ENCODE peak calls at places on chromosomes 12 and 14, in six cellular contexts. Y, G, E, X, S and T are unnamed samples. For H3K9me3, the result is how much of the 10 kb centered on the place peaks cover.

GRCh38 chr12:90706036-90706435 is 248.9 kb downstream of the CCER1 start:
- DNase-seq in E (no peak), S (no peak), Y (no peak), G (no peak), X (no peak), T (no peak)

GRCh38 chr14:54451961-54452360 is 10.8 kb upstream of the CNIH1 start:
- DNase-seq in G (no peak), E (no peak), Y (no peak), S (no peak), X (no peak), T (no peak)

GRCh38 chr12:110641512-110641911 is 27.6 kb downstream of the TCTN1 start:
- DNase-seq in S (no peak), Y (peak), G (no peak), E (no peak), X (peak), T (no peak)

GRCh38 chr12:93526786-93527428 is 45.6 kb upstream of the SOCS2 start:
- DNase-seq in E (no peak), X (no peak), G (no peak), S (no peak), Y (peak), T (peak)

GRCh38 chr12:115636546-115636945 is 640.9 kb downstream of the MED13L start:
- DNase-seq in S (no peak), G (no peak), X (no peak), Y (no peak), E (no peak), T (no peak)

GRCh38 chr12:14260011-14260993 is 105.2 kb upstream of the ATF7IP start:
- DNase-seq in Y (peak), S (peak), E (peak), G (no peak), X (peak), T (peak)

GRCh38 chr14:103130965-103131364 is 7.7 kb downstream of the TNFAIP2 start:
- DNase-seq in G (no peak), Y (no peak), X (peak), S (no peak), E (no peak), T (no peak)

GRCh38 chr12:92034858-92035401 is 110.7 kb downstream of the BTG1 start:
- DNase-seq in G (peak), X (peak), E (no peak), S (no peak), Y (no peak), T (peak)

GRCh38 chr14:52349731-52350130 is 35.6 kb downstream of the PTGER2 start:
- DNase-seq in Y (no peak), S (no peak), X (no peak), G (no peak), E (no peak), T (no peak)

GRCh38 chr14:38404616-38405015 is 148.7 kb upstream of the CLEC14A start:
- DNase-seq in E (no peak), Y (no peak), S (no peak), G (no peak), X (no peak), T (no peak)

GRCh38 chr12:25839470-25839869 is 119.0 kb upstream of the RASSF8 start:
- DNase-seq in E (no peak), X (no peak), Y (no peak), G (no peak), S (no peak), T (no peak)

GRCh38 chr12:117412465-117413190 is 51.2 kb upstream of the NOS1 start:
- DNase-seq in X (no peak), Y (no peak), S (no peak), E (no peak), G (no peak), T (no peak)

GRCh38 chr12:62627181-62627580 is 160.6 kb downstream of the MON2 start:
- DNase-seq in X (no peak), E (no peak), Y (no peak), G (no peak), S (no peak), T (no peak)

GRCh38 chr12:79769189-79769859 is 78.6 kb upstream of the PAWR start:
- DNase-seq in X (no peak), E (no peak), S (no peak), Y (no peak), G (no peak), T (peak)

GRCh38 chr12:124837958-124838803 is 25.5 kb downstream of the SCARB1 start:
- DNase-seq in S (no peak), Y (no peak), X (peak), G (no peak), E (peak), T (no peak)

GRCh38 chr12:52903855-52904508 is 894 bp downstream of the KRT8 start:
- DNase-seq in E (no peak), X (peak), S (no peak), G (no peak), Y (peak), T (peak)

GRCh38 chr14:52154992-52155655 is 86.3 kb upstream of the NID2 start:
- DNase-seq in Y (no peak), X (no peak), S (no peak), E (no peak), G (no peak), T (no peak)

GRCh38 chr12:69837191-69838085 is 12.4 kb downstream of the MYRFL start:
- DNase-seq in E (no peak), S (no peak), G (no peak), X (no peak), Y (no peak), T (no peak)

GRCh38 chr12:124428136-124428791 is 133.4 kb downstream of the RFLNA start:
- DNase-seq in S (no peak), Y (no peak), X (no peak), E (no peak), G (no peak), T (no peak)

GRCh38 chr12:77152623-77153193 is 87.3 kb upstream of the E2F7 start:
- DNase-seq in X (no peak), Y (peak), S (no peak), G (no peak), E (no peak), T (peak)

GRCh38 chr12:102879144-102879763 is 37.8 kb downstream of the PAH start:
- DNase-seq in S (no peak), Y (peak), G (no peak), E (no peak), X (no peak), T (peak)

GRCh38 chr14:74257988-74258704 is 18.9 kb downstream of the VSX2 start:
- DNase-seq in S (no peak), G (no peak), X (no peak), Y (no peak), E (no peak), T (no peak)

DNA sequence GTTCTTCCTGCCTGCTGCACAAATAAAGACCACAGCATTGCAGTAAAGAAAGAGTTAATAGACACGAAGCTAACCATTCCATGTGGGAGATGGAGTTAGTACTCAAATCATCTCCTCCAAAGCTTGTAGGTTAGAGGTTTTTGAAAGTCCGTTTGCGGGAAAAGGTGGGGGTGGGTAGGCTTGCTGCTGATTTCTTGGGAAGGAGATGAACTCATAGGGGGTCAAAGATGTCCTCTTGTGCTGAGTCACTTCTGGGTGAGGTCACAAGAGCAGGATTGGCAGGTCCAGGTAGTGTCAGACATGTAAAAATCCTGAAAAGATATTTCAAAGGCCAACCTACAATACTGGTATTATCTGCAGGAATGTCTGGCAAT is 66.4 kb downstream of the PTHLH start:
- DNase-seq in E (no peak), S (no peak), Y (no peak), X (no peak), G (no peak), T (no peak)
- H3K9me3 ChIP-seq in E (under half), S (under half), Y (under half), X (under half), G (under half), T (under half)

GRCh38 chr12:17148706-17149105 is 542.7 kb upstream of the LMO3 start:
- DNase-seq in Y (no peak), X (no peak), G (no peak), S (no peak), E (no peak), T (no peak)
- H3K9me3 ChIP-seq in Y (under half), X (under half), G (under half), S (under half), E (under half), T (under half)

GRCh38 chr14:20164462-20164861 is 25.8 kb downstream of the OR4N5 start:
- DNase-seq in S (no peak), Y (no peak), X (no peak), G (no peak), E (no peak), T (no peak)
- H3K9me3 ChIP-seq in S (under half), Y (under half), X (under half), G (under half), E (under half), T (under half)

GRCh38 chr12:34210689-34211530 is 188.6 kb downstream of the ALG10 start:
- DNase-seq in E (no peak), S (no peak), G (no peak), Y (no peak), X (no peak), T (no peak)

GRCh38 chr12:34208331-34209258 is 186.3 kb downstream of the ALG10 start:
- DNase-seq in Y (no peak), S (no peak), G (no peak), E (no peak), X (no peak), T (no peak)

GRCh38 chr12:34207858-34208257 is 185.6 kb downstream of the ALG10 start:
- DNase-seq in S (no peak), X (no peak), G (no peak), Y (no peak), E (no peak), T (no peak)

GRCh38 chr12:34209259-34209835 is 187.1 kb downstream of the ALG10 start:
- DNase-seq in E (no peak), G (no peak), S (no peak), Y (no peak), X (no peak), T (no peak)

GRCh38 chr12:34210183-34210582 is 187.9 kb downstream of the ALG10 start:
- DNase-seq in X (no peak), S (no peak), Y (no peak), G (no peak), E (no peak), T (no peak)
- H3K9me3 ChIP-seq in X (under half), S (under half), Y (under half), G (under half), E (under half), T (under half)

GRCh38 chr12:71742998-71743397 is 11.7 kb upstream of the RAB21 start:
- DNase-seq in Y (no peak), E (no peak), S (no peak), G (no peak), X (no peak), T (no peak)
- H3K9me3 ChIP-seq in Y (under half), E (under half), S (under half), G (under half), X (under half), T (under half)

GRCh38 chr12:132986885-132987225 is 688 bp downstream of the ZNF26 start:
- DNase-seq in S (no peak), X (no peak), Y (no peak), G (no peak), E (no peak), T (no peak)

DNA sequence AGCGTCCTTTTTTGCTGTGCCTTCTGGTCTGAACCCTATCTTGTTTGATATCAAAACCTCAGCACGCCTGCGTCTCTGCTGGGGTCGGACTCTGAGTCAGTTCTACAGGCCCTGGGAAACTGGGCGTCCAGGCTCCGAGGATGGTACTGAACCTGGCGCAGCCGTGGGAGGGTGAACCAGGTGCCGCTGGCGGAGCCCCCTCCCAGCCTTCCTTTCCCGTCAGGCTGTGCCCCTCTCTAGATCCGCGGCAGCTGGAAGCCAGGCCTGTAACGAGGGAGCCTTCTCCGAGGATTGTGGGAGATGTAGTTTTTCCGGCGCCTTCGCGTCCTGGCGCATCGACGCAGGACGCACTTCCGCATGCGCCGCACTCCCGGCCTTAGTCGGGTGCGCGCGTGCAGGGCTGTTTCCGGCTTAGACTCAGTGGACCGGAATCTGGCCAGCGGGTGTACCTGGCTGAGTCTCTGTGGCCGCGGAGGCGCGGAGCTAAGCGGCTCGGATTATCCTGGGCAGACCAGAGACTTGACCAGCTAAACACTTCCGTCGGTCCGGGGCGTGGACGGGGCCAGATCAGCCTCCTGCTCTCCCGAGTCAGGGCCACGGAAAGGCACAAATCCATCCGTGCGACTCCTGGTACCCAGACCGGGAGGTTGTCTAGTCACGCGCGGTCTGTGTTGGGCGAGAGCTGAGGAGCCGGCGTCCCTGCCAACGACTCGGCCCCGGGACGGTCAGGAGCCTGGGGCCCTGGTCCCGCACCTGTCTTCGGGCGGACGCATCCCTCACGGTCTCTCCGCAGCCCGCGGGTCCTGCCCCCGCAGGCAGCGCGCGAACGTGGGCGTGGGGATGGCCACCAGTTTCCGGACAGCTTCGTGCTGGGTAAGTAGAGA is at the start of gene ZNF26:
- DNase-seq in Y (peak), G (peak), E (peak), X (peak), S (peak), T (peak)
- H3K9me3 ChIP-seq in Y (under half), G (under half), E (under half), X (under half), S (under half), T (under half)

GRCh38 chr14:64930085-64930843 is 12.3 kb downstream of the GPX2 start:
- DNase-seq in G (no peak), Y (no peak), E (no peak), X (no peak), S (no peak), T (no peak)
- H3K9me3 ChIP-seq in G (under half), Y (under half), E (under half), X (under half), S (under half), T (under half)

GRCh38 chr12:56866493-56866892 is 67.7 kb downstream of the SDR9C7 start:
- DNase-seq in X (no peak), G (no peak), E (no peak), Y (no peak), S (no peak), T (no peak)

GRCh38 chr12:56863789-56864188 is 70.4 kb downstream of the SDR9C7 start:
- DNase-seq in X (no peak), Y (no peak), E (no peak), S (no peak), G (no peak), T (no peak)

GRCh38 chr12:56864318-56864717 is 69.9 kb downstream of the SDR9C7 start:
- DNase-seq in Y (no peak), X (no peak), S (no peak), E (no peak), G (no peak), T (no peak)

GRCh38 chr12:56867216-56867615 is 67.0 kb downstream of the SDR9C7 start:
- DNase-seq in Y (no peak), G (no peak), S (no peak), E (no peak), X (no peak), T (no peak)

GRCh38 chr12:56862264-56862663 is 71.9 kb downstream of the SDR9C7 start:
- DNase-seq in G (no peak), E (no peak), Y (no peak), X (no peak), S (no peak), T (no peak)
- H3K9me3 ChIP-seq in G (under half), E (under half), Y (under half), X (under half), S (under half), T (under half)